ENCODE peak calls at places on chromosomes 2 and 18, in five cellular contexts. N is IMR-90, I is body of pancreas, R is right lobe of liver, E is uterus. P is an unnamed sample.

GRCh38 chr18:6219116-6219717 is 195.5 kb downstream of the L3MBTL4 start:
- DNase-seq in R (no peak), N (peak; percentile 73), E (no peak), I (no peak), P (peak; percentile 27)

GRCh38 chr2:177265834-177266817 is 1.6 kb upstream of the NFE2L2 start:
- DNase-seq in I (no peak), R (no peak), N (peak; percentile 46), E (no peak), P (peak; percentile 60)

GRCh38 chr18:13611058-13611615 is 115.2 kb downstream of the FAM210A start:
- DNase-seq in R (no peak), I (peak; percentile 38), N (peak; percentile 13), E (no peak), P (peak; percentile 65)

GRCh38 chr2:70711191-70711590 is 56.8 kb downstream of the ADD2 start:
- DNase-seq in I (no peak), N (no peak), E (no peak), R (no peak), P (no peak)

GRCh38 chr2:69642709-69643601 is 584 bp downstream of the AAK1 start:
- DNase-seq in E (peak; percentile 62), N (peak; percentile 85), R (peak; percentile 69), I (peak; percentile 76), P (peak; percentile 85)

GRCh38 chr2:33110461-33110860 is 163.7 kb downstream of the LTBP1 start:
- DNase-seq in N (peak; percentile 82), R (no peak), E (no peak), I (no peak), P (no peak)

GRCh38 chr2:196012314-196012713 is 56.3 kb downstream of the DNAH7 start:
- DNase-seq in R (no peak), E (no peak), N (no peak), I (no peak), P (no peak)

GRCh38 chr2:100730290-100730868 is 89.6 kb upstream of the NPAS2 start:
- DNase-seq in R (peak; percentile 69), N (peak; percentile 77), E (peak; percentile 48), I (peak; percentile 71), P (peak; percentile 83)

GRCh38 chr2:166181813-166182154 is 54.0 kb upstream of the SCN1A start:
- DNase-seq in I (no peak), E (no peak), R (no peak), N (no peak), P (no peak)

GRCh38 chr18:52764271-52764670 is 424.3 kb downstream of the DCC start:
- DNase-seq in E (no peak), N (no peak), I (no peak), R (no peak), P (no peak)

GRCh38 chr2:203498161-203498560 is 36.9 kb downstream of the RAPH1 start:
- DNase-seq in N (peak; percentile 89), E (no peak), R (no peak), I (no peak), P (peak; percentile 88)

GRCh38 chr2:535222-535621 is 142.0 kb downstream of the TMEM18 start:
- DNase-seq in R (no peak), N (no peak), E (no peak), I (no peak), P (no peak)

GRCh38 chr2:239304533-239305221 is 96.1 kb downstream of the HDAC4 start:
- DNase-seq in R (peak; percentile 17), E (peak; percentile 10), I (no peak), N (no peak), P (no peak)

GRCh38 chr2:13522917-13523821 is 806.4 kb downstream of the TRIB2 start:
- DNase-seq in R (no peak), E (no peak), N (no peak), I (peak; percentile 94), P (no peak)
- TF ChIP-seq CTCF in R (no peak), E (no peak), N (no peak), I (no peak), P (no peak)

GRCh38 chr2:112493858-112494648 is 12.1 kb downstream of the TTL start:
- DNase-seq in I (no peak), E (no peak), R (no peak), N (peak; percentile 71), P (peak; percentile 50)
- H3K4me3 ChIP-seq in I (no peak overlapping the region), E (no peak overlapping the region), R (no peak overlapping the region), N (no peak overlapping the region), P (no peak overlapping the region)

DNA sequence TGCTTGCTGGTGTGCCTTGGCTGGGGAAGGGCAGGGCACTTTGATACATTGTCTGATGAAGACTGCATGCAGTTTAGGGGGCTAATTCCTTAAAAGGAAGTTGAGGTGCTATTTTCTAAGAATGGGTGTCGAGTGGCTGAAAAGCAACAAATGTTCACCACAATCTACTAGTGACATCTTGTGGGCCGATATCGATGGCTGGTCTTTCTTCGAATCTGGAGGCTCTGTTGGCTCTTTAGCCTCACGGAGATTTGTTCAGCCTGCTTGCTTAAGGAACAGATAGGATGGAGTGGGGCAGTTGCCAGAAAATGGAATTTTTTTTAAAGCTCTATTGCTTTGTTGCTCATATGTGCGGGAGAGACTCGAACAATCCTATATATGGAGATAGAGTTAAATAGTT is 71.0 kb upstream of the LYPD6B start:
- DNase-seq in I (no peak), R (no peak), E (no peak), N (peak; percentile 5), P (peak; percentile 2)
- TF ChIP-seq CTCF in I (no peak), R (no peak), E (no peak), N (peak; percentile 16), P (no peak)

DNA sequence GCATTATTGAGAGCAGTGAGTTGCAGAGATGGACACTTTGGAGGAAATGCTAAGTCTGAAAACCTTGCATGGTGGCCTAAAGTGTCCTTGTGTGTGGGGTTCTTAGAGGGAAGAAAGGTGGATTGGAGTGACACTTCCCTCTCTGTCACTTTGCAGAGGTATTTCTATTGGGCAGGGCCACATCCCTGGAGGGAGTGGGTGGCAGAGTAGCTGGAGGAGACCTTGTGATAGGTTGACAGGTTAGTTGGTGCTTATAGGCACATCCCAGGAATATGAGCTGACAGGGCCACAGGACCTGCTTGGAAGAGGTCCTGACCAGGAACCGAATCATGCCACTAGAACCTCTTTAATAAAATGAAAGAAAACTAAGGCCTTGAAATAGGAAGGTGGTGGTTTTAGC is 972 bp upstream of the IGFBP5 start:
- DNase-seq in R (no peak), E (no peak), N (no peak), I (no peak), P (no peak)
- H3K4me3 ChIP-seq in R (no peak overlapping the region), E (no peak overlapping the region), N (no peak overlapping the region), I (no peak overlapping the region), P (no peak overlapping the region)

P was measured in fibroblast of villous mesenchyme.